ENCODE peak calls at places on chromosomes 4 and X, in four cellular contexts. P, O, C and W are unnamed samples.

GRCh38 chrX:30504309-30504708 is 73.3 kb downstream of the TASL start:
- DNase-seq in P (peak), O (peak), C (no peak), W (peak)

GRCh38 chr4:4606321-4606720 is 64.5 kb upstream of the STX18 start:
- DNase-seq in P (no peak), O (no peak), C (no peak), W (no peak)

GRCh38 chr4:7819446-7819845 is 120.2 kb downstream of the AFAP1 start:
- DNase-seq in P (no peak), O (no peak), C (no peak), W (no peak)

GRCh38 chr4:47733506-47733905 is 104.4 kb downstream of the CORIN start:
- DNase-seq in P (no peak), O (no peak), C (no peak), W (no peak)

GRCh38 chr4:137819964-137820383 is 287.7 kb upstream of the PCDH18 start:
- DNase-seq in P (peak), O (no peak), C (no peak), W (peak)

GRCh38 chr4:110505440-110505839 is 29.5 kb downstream of the ENPEP start:
- DNase-seq in P (no peak), O (no peak), C (no peak), W (no peak)

GRCh38 chr4:102586644-102587021 is 85.5 kb downstream of the NFKB1 start:
- DNase-seq in P (no peak), O (no peak), C (no peak), W (no peak)

GRCh38 chr4:159370316-159370715 is 267.4 kb downstream of the RAPGEF2 start:
- DNase-seq in P (no peak), O (no peak), C (no peak), W (no peak)

GRCh38 chrX:33987458-33987857 is 144.7 kb downstream of the FAM47A start:
- DNase-seq in P (no peak), O (no peak), C (no peak), W (no peak)

GRCh38 chr4:102825261-102826071 is 1.9 kb downstream of the UBE2D3 start:
- DNase-seq in P (peak), O (no peak), C (peak), W (peak)

GRCh38 chr4:183098080-183098722 is 856 bp upstream of the WWC2 start:
- DNase-seq in P (no peak), O (peak), C (peak), W (peak)

GRCh38 chrX:16213970-16214369 is 46.7 kb downstream of the MAGEB17 start:
- DNase-seq in P (no peak), O (no peak), C (no peak), W (no peak)

GRCh38 chr4:56372774-56373173 is 14.5 kb downstream of the AASDH start:
- DNase-seq in P (no peak), O (no peak), C (no peak), W (no peak)

GRCh38 chrX:4850312-4850711 is 1136.9 kb upstream of the PRKX start:
- DNase-seq in P (no peak), O (no peak), C (no peak), W (no peak)

GRCh38 chr4:153766758-153767157 is 6.9 kb upstream of the RNF175 start:
- DNase-seq in P (no peak), O (no peak), C (no peak), W (peak)

GRCh38 chr4:133270021-133270570 is 121.0 kb downstream of the PCDH10 start:
- DNase-seq in P (no peak), O (no peak), C (no peak), W (no peak)

GRCh38 chr4:22897520-22898108 is 204.9 kb downstream of the GBA3 start:
- DNase-seq in P (peak), O (peak), C (no peak), W (peak)

GRCh38 chr4:187478292-187479205 is 517.0 kb upstream of the ZFP42 start:
- DNase-seq in P (no peak), O (no peak), C (no peak), W (no peak)

GRCh38 chr4:112327950-112328349 is 30.8 kb downstream of the ALPK1 start:
- DNase-seq in P (peak), O (peak), C (no peak), W (peak)

GRCh38 chrX:139224953-139225665 is 305.4 kb upstream of the F9 start:
- DNase-seq in P (no peak), O (no peak), C (no peak), W (no peak)

GRCh38 chr4:70747874-70748273 is 26.1 kb downstream of the RUFY3 start:
- DNase-seq in P (peak), O (no peak), C (no peak), W (no peak)

GRCh38 chrX:20063716-20064351 is 52.9 kb downstream of the MAP7D2 start:
- DNase-seq in P (peak), O (peak), C (no peak), W (peak)

GRCh38 chrX:112190646-112191045 is 108.1 kb upstream of the TRPC5 start:
- DNase-seq in P (no peak), O (no peak), C (no peak), W (no peak)

GRCh38 chrX:111634823-111635410 is 46.1 kb upstream of the ALG13 start:
- DNase-seq in P (no peak), O (no peak), C (no peak), W (no peak)

GRCh38 chrX:368811-369562 is 17.7 kb downstream of the PPP2R3B start:
- DNase-seq in P (peak), O (peak), C (no peak), W (no peak)

DNA sequence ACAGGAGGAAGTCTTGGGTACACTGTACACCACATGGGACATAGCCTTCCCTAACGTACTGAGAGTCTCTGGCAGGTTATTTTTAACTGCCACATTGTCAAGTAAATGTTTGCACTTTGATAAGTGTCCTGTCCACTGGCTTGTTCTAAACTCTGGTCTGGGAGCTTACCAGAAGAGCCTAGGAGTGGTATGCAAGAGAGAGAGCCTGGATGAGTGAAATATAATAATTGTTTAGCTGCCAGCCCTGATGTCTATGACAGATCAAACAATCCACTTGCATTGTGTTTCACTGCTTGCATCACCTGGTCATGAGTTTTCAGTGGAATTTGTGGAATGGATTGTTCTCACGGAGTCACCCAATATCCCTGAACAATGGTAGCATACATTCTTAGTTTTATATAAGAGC is 91.6 kb downstream of the SHROOM3 start:
- DNase-seq in P (no peak), O (no peak), C (no peak), W (no peak)
- TF ChIP-seq POLR2A in P (no peak), O (no peak), C (no peak), W (no peak)

DNA sequence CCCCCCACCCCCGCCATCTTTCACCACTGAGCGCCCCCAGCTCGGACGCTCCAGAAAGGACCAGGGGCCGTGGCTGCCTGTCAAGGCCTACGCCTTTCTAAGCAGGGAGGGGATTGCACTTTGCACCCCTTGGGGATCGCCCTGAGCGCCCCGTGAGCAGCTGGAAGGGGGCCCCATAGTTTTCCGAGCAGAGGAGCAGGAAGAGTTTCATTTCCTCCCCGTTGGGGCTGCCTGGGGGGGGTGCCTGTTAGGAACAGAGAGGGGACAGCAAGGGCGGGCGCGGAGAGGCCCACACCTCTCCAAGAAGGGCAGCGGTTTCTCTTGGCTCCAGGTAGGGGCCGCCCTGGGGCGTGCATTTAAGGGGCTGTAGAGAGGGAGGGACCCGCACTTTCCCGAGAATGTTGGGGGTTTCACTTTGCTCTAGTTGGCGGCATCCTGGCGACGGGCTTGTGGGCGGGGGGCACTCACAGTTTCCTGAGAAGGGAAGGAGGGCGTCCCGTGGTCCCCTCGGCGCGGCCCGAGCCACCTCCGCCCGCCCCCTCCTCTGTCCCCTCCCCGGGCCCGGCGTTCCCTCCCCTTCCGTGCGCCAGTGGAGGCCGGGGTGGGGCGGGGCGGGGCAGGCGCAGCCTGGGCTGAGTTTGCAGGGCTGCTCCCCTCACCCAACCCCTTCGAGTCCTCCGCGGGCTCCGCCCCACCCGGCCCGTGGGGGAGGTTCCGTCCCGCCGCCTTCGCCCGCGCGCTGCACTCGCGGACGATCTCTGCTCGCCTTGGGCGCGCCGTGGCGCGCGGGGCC is 82.3 kb upstream of the CD99 start:
- DNase-seq in P (peak), O (peak), C (peak), W (no peak)
- TF ChIP-seq POLR2A in P (peak), O (peak), C (no peak), W (no peak)

GRCh38 chrX:49185062-49185394 is 1.1 kb downstream of the PRICKLE3 start:
- DNase-seq in P (no peak), O (no peak), C (no peak), W (no peak)

GRCh38 chrX:49184294-49185061 is 1.7 kb downstream of the PRICKLE3 start:
- DNase-seq in P (peak), O (peak), C (peak), W (peak)

GRCh38 chrX:49187028-49187394 is 838 bp upstream of the PRICKLE3 start:
- DNase-seq in P (no peak), O (no peak), C (no peak), W (no peak)

GRCh38 chrX:49187526-49187925 is 1.4 kb upstream of the PRICKLE3 start:
- DNase-seq in P (no peak), O (no peak), C (no peak), W (no peak)

GRCh38 chrX:49186125-49187027 is at the start of gene PRICKLE3:
- DNase-seq in P (peak), O (peak), C (peak), W (peak)
- TF ChIP-seq POLR2A in P (peak), O (peak), C (peak), W (peak)

GRCh38 chrX:21374163-21374993 is at the start of gene CNKSR2:
- DNase-seq in P (peak), O (no peak), C (no peak), W (peak)
- TF ChIP-seq POLR2A in P (no peak), O (no peak), C (no peak), W (no peak)

GRCh38 chr4:184475096-184475461 is 729 bp upstream of the IRF2 start:
- DNase-seq in P (peak), O (peak), C (peak), W (peak)
- TF ChIP-seq POLR2A in P (no peak), O (no peak), C (no peak), W (no peak)